ENCODE peak calls at places on chromosomes 16 and 17, in ten cellular contexts. J is psoas muscle; R is EL; L is AG04449; M is sciatic nerve; N is posterior vena cava; I is HTR-8/SVneo; G is stimulated activated CD8-positive, alpha-beta memory T cell treated with anti-CD3 and anti-CD28 coated beads, Interleukin-15, amount 100 ng/mL, for 48 hours; D is activated T-helper 1 cell treated with anti-CD3 and anti-CD28 coated beads, Interleukin-2, amount 50 U/mL, for 16 hours; B is activated T-cell treated with anti-CD3 and anti-CD28 coated beads, Interleukin-2, amount 50 U/mL, for 24 hours. O is an unnamed sample.

GRCh38 chr16:74225278-74225677 is 71.3 kb upstream of the PSMD7 start:
- DNase-seq in M (no peak), J (no peak), B (no peak), G (no peak), R (no peak), I (no peak), N (no peak), L (no peak), D (no peak), O (no peak)

GRCh38 chr16:84806256-84806889 is 13.4 kb upstream of the CRISPLD2 start:
- DNase-seq in R (peak), I (peak), G (no peak), L (peak), J (peak), B (no peak), M (peak), D (no peak), N (no peak), O (no peak)

GRCh38 chr16:87581867-87582220 is 20.5 kb upstream of the JPH3 start:
- DNase-seq in N (peak), I (peak), M (peak), B (no peak), L (peak), D (no peak), G (no peak), J (peak), R (peak), O (no peak)

GRCh38 chr16:64012166-64012565 is 1109.7 kb downstream of the CDH11 start:
- DNase-seq in I (no peak), J (no peak), R (no peak), N (no peak), G (no peak), M (no peak), B (no peak), D (no peak), L (no peak), O (no peak)

GRCh38 chr17:65712383-65713267 is 151.2 kb upstream of the AXIN2 start:
- DNase-seq in I (no peak), G (no peak), R (no peak), N (no peak), M (no peak), B (no peak), J (no peak), D (no peak), L (no peak), O (no peak)

GRCh38 chr17:30299000-30299399 is 7.3 kb upstream of the BLMH start:
- DNase-seq in I (no peak), N (no peak), R (no peak), B (no peak), L (no peak), M (no peak), J (no peak), G (no peak), D (no peak), O (no peak)

GRCh38 chr17:13735444-13735843 is 133.7 kb upstream of the HS3ST3A1 start:
- DNase-seq in M (no peak), G (no peak), B (no peak), L (no peak), J (no peak), D (no peak), N (no peak), I (no peak), R (peak), O (no peak)

GRCh38 chr17:39867084-39867890 is 715 bp upstream of the ZPBP2 start:
- DNase-seq in R (no peak), M (no peak), J (no peak), D (peak), N (no peak), L (no peak), G (peak), B (peak), I (no peak), O (peak)

GRCh38 chr16:3065742-3066439 is 451 bp downstream of the IL32 start:
- DNase-seq in M (no peak), N (no peak), D (no peak), J (no peak), L (no peak), R (no peak), G (no peak), B (no peak), I (no peak), O (no peak)

GRCh38 chr16:57966133-57966805 is 4.7 kb downstream of the CNGB1 start:
- DNase-seq in J (no peak), M (no peak), B (no peak), I (no peak), N (no peak), R (no peak), G (no peak), D (no peak), L (no peak), O (no peak)

GRCh38 chr16:72878301-72879269 is 169.3 kb downstream of the ZFHX3 start:
- DNase-seq in G (no peak), M (no peak), J (no peak), N (no peak), D (no peak), L (no peak), R (peak), B (no peak), I (peak), O (no peak)

GRCh38 chr17:40106089-40106759 is 5.8 kb upstream of the NR1D1 start:
- DNase-seq in G (no peak), L (no peak), D (no peak), N (no peak), J (peak), B (no peak), R (no peak), M (no peak), I (no peak), O (no peak)

GRCh38 chr16:67286441-67287235 is 7.3 kb downstream of the PLEKHG4 start:
- DNase-seq in M (no peak), R (no peak), N (no peak), I (no peak), J (peak), L (no peak), G (no peak), D (no peak), B (no peak), O (no peak)

GRCh38 chr17:79954281-79955166 is 81.1 kb downstream of the TBC1D16 start:
- DNase-seq in L (no peak), D (no peak), N (peak), G (no peak), J (peak), I (no peak), R (no peak), B (peak), M (no peak), O (no peak)

GRCh38 chr16:89431158-89431584 is 59.2 kb downstream of the ANKRD11 start:
- DNase-seq in J (no peak), I (no peak), R (peak), L (no peak), B (no peak), M (no peak), D (no peak), G (no peak), N (no peak), O (no peak)

GRCh38 chr16:70635356-70636016 is 10.9 kb upstream of the IL34 start:
- DNase-seq in D (no peak), G (no peak), J (no peak), N (no peak), I (no peak), M (peak), R (peak), L (no peak), B (no peak), O (no peak)

GRCh38 chr17:39051001-39051605 is 83.9 kb upstream of the FBXO47 start:
- DNase-seq in N (no peak), R (no peak), G (no peak), B (no peak), D (no peak), M (no peak), L (no peak), J (no peak), I (no peak), O (no peak)

GRCh38 chr17:69947027-69947759 is 127.8 kb upstream of the KCNJ16 start:
- DNase-seq in L (no peak), M (no peak), J (no peak), R (peak), D (no peak), G (no peak), N (no peak), I (no peak), B (no peak), O (no peak)

GRCh38 chr16:78993342-78993741 is 607.2 kb downstream of the MAF start:
- DNase-seq in J (no peak), B (no peak), I (no peak), N (no peak), L (no peak), R (no peak), G (no peak), D (no peak), M (no peak), O (no peak)

GRCh38 chr16:27243725-27244362 is 24.7 kb downstream of the NSMCE1 start:
- DNase-seq in B (peak), M (no peak), D (no peak), J (no peak), I (no peak), L (no peak), R (no peak), G (no peak), N (peak), O (no peak)